ENCODE peak calls at places on chromosomes 4 and X, in seven cellular contexts. Y is stimulated activated CD4-positive, alpha-beta T cell treated with anti-CD3 and anti-CD28 coated beads, Interleukin-12 subunit alpha, Interleukin-12 subunit beta, amount 100 ng/mL, for 24 hours; H is GM20000; F is GM12865; P is EL; B is iris pigment epithelial cell; Z is activated CD4-positive, CD25-positive, alpha-beta regulatory T cell treated with anti-CD3 and anti-CD28 coated beads, Interleukin-2, amount 50 U/mL, for 72 hours. G is an unnamed sample.

GRCh38 chrX:41108007-41108683 is 22.9 kb downstream of the USP9X start:
- DNase-seq in Z (no peak), H (no peak), B (no peak), Y (no peak), P (no peak), F (no peak), G (no peak)

GRCh38 chrX:70433848-70434351 is 10.7 kb upstream of the DLG3 start:
- DNase-seq in P (peak; percentile 51), H (peak; percentile 78), B (peak; percentile 41), Y (peak; percentile 42), F (peak; percentile 82), Z (peak; percentile 74), G (peak; percentile 53)

GRCh38 chr4:47577779-47578553 is 92.9 kb downstream of the ATP10D start:
- DNase-seq in H (no peak), Z (no peak), B (peak; percentile 95), P (peak; percentile 12), F (no peak), Y (no peak), G (peak; percentile 84)

GRCh38 chr4:165208741-165209388 is 1.5 kb downstream of the KLHL2 start:
- DNase-seq in Z (no peak), Y (no peak), F (peak; percentile 15), P (no peak), H (no peak), B (no peak), G (peak; percentile 5)

GRCh38 chrX:2550288-2551020 is 49.7 kb upstream of the DHRSX start:
- DNase-seq in H (no peak), P (peak; percentile 17), B (no peak), Y (no peak), F (no peak), Z (no peak), G (no peak)

GRCh38 chrX:119692241-119693031 is 532 bp downstream of the SEPTIN6 start:
- DNase-seq in Y (no peak), H (no peak), P (peak; percentile 45), Z (peak; percentile 78), F (peak; percentile 64), B (no peak), G (peak; percentile 63)

GRCh38 chr4:31674313-31674947 is 954.3 kb downstream of the PCDH7 start:
- DNase-seq in Y (no peak), F (no peak), H (no peak), B (peak; percentile 4), Z (no peak), P (no peak), G (peak; percentile 5)

GRCh38 chrX:153881281-153881680 is 4.7 kb downstream of the L1CAM start:
- DNase-seq in B (no peak), H (no peak), F (no peak), Z (no peak), P (no peak), Y (no peak), G (no peak)

GRCh38 chr4:16297003-16297402 is 70.7 kb upstream of the TAPT1 start:
- DNase-seq in P (no peak), B (no peak), F (no peak), Y (no peak), H (no peak), Z (no peak), G (no peak)

GRCh38 chrX:11239230-11239629 is 54.0 kb upstream of the AMELX start:
- DNase-seq in H (peak; percentile 28), B (peak; percentile 67), Z (no peak), P (peak; percentile 53), Y (no peak), F (peak; percentile 77), G (peak; percentile 68)